ENCODE peak calls at places on chromosomes 16 and 17, in five cellular contexts. One of them, this sample, is unnamed.

GRCh38 chr17:75238684-75239191 is 22.7 kb downstream of the GGA3 start:
- DNase-seq in CD8-positive, alpha-beta memory T cell: peak
- DNase-seq in T-cell: peak
- DNase-seq in AG10803: peak
- DNase-seq in NCI-H345: peak
- DNase-seq in this sample: peak

GRCh38 chr17:61410555-61411089 is 11.0 kb downstream of the TBX2 start:
- DNase-seq in CD8-positive, alpha-beta memory T cell: peak
- DNase-seq in T-cell: peak
- DNase-seq in AG10803: peak
- DNase-seq in NCI-H345: no peak
- DNase-seq in this sample: peak

GRCh38 chr17:14332331-14332730 is 31.4 kb downstream of the HS3ST3B1 start:
- DNase-seq in CD8-positive, alpha-beta memory T cell: no peak
- DNase-seq in T-cell: no peak
- DNase-seq in AG10803: no peak
- DNase-seq in NCI-H345: no peak
- DNase-seq in this sample: no peak

GRCh38 chr17:78117027-78117981 is 11.3 kb downstream of the TMC6 start:
- DNase-seq in CD8-positive, alpha-beta memory T cell: peak
- DNase-seq in T-cell: no peak
- DNase-seq in AG10803: no peak
- DNase-seq in NCI-H345: peak
- DNase-seq in this sample: no peak

GRCh38 chr17:31390748-31391495 is 553 bp upstream of the RAB11FIP4 start:
- DNase-seq in CD8-positive, alpha-beta memory T cell: no peak
- DNase-seq in T-cell: no peak
- DNase-seq in AG10803: no peak
- DNase-seq in NCI-H345: no peak
- DNase-seq in this sample: no peak

GRCh38 chr17:64974750-64975317 is 55.6 kb upstream of the LRRC37A3 start:
- DNase-seq in CD8-positive, alpha-beta memory T cell: no peak
- DNase-seq in T-cell: no peak
- DNase-seq in AG10803: no peak
- DNase-seq in NCI-H345: no peak
- DNase-seq in this sample: no peak

GRCh38 chr17:72426321-72426720 is 305.5 kb downstream of the SOX9 start:
- DNase-seq in CD8-positive, alpha-beta memory T cell: no peak
- DNase-seq in T-cell: no peak
- DNase-seq in AG10803: no peak
- DNase-seq in NCI-H345: no peak
- DNase-seq in this sample: no peak

GRCh38 chr16:72961115-72961832 is 86.7 kb downstream of the ZFHX3 start:
- DNase-seq in CD8-positive, alpha-beta memory T cell: no peak
- DNase-seq in T-cell: no peak
- DNase-seq in AG10803: no peak
- DNase-seq in NCI-H345: peak
- DNase-seq in this sample: no peak

GRCh38 chr16:4653981-4654380 is 29.4 kb downstream of the MGRN1 start:
- DNase-seq in CD8-positive, alpha-beta memory T cell: no peak
- DNase-seq in T-cell: no peak
- DNase-seq in AG10803: no peak
- DNase-seq in NCI-H345: no peak
- DNase-seq in this sample: no peak

GRCh38 chr17:73368085-73368631 is 56.4 kb upstream of the CDC42EP4 start:
- DNase-seq in CD8-positive, alpha-beta memory T cell: no peak
- DNase-seq in T-cell: no peak
- DNase-seq in AG10803: no peak
- DNase-seq in NCI-H345: no peak
- DNase-seq in this sample: no peak

GRCh38 chr17:78774956-78775571 is 7.0 kb downstream of the CYTH1 start:
- DNase-seq in CD8-positive, alpha-beta memory T cell: peak
- DNase-seq in T-cell: peak
- DNase-seq in AG10803: no peak
- DNase-seq in NCI-H345: no peak
- DNase-seq in this sample: peak

GRCh38 chr16:89116341-89117238 is 22.9 kb downstream of the ACSF3 start:
- DNase-seq in CD8-positive, alpha-beta memory T cell: no peak
- DNase-seq in T-cell: no peak
- DNase-seq in AG10803: no peak
- DNase-seq in NCI-H345: no peak
- DNase-seq in this sample: no peak

GRCh38 chr16:2235695-2236361 is 416 bp upstream of the DNASE1L2 start:
- DNase-seq in CD8-positive, alpha-beta memory T cell: no peak
- DNase-seq in T-cell: no peak
- DNase-seq in AG10803: no peak
- DNase-seq in NCI-H345: no peak
- DNase-seq in this sample: no peak

GRCh38 chr16:30647274-30647571 is 3.5 kb upstream of the PRR14 start:
- DNase-seq in CD8-positive, alpha-beta memory T cell: no peak
- DNase-seq in T-cell: no peak
- DNase-seq in AG10803: no peak
- DNase-seq in NCI-H345: no peak
- DNase-seq in this sample: no peak

GRCh38 chr16:56451753-56452689 is 667 bp downstream of the OGFOD1 start:
- DNase-seq in CD8-positive, alpha-beta memory T cell: no peak
- DNase-seq in T-cell: no peak
- DNase-seq in AG10803: peak
- DNase-seq in NCI-H345: no peak
- DNase-seq in this sample: no peak

GRCh38 chr17:10316986-10317834 is 55.6 kb downstream of the MYH13 start:
- DNase-seq in CD8-positive, alpha-beta memory T cell: no peak
- DNase-seq in T-cell: peak
- DNase-seq in AG10803: peak
- DNase-seq in NCI-H345: no peak
- DNase-seq in this sample: no peak

GRCh38 chr17:65402513-65403086 is 158.8 kb downstream of the AXIN2 start:
- DNase-seq in CD8-positive, alpha-beta memory T cell: no peak
- DNase-seq in T-cell: no peak
- DNase-seq in AG10803: no peak
- DNase-seq in NCI-H345: no peak
- DNase-seq in this sample: no peak

GRCh38 chr17:299546-299945 is 53.1 kb downstream of the RPH3AL start:
- DNase-seq in CD8-positive, alpha-beta memory T cell: peak
- DNase-seq in T-cell: no peak
- DNase-seq in AG10803: no peak
- DNase-seq in NCI-H345: no peak
- DNase-seq in this sample: no peak

GRCh38 chr17:15918661-15919259 is 26.2 kb upstream of the ADORA2B start:
- DNase-seq in CD8-positive, alpha-beta memory T cell: no peak
- DNase-seq in T-cell: no peak
- DNase-seq in AG10803: peak
- DNase-seq in NCI-H345: no peak
- DNase-seq in this sample: no peak

GRCh38 chr16:54287018-54287757 is 601 bp upstream of the IRX3 start:
- DNase-seq in CD8-positive, alpha-beta memory T cell: no peak
- DNase-seq in T-cell: no peak
- DNase-seq in AG10803: peak
- DNase-seq in NCI-H345: no peak
- DNase-seq in this sample: no peak

GRCh38 chr17:27807567-27808470 is 7.5 kb upstream of the NOS2 start:
- DNase-seq in CD8-positive, alpha-beta memory T cell: peak
- DNase-seq in T-cell: peak
- DNase-seq in AG10803: no peak
- DNase-seq in NCI-H345: peak
- DNase-seq in this sample: peak

GRCh38 chr16:80418772-80419355 is 121.9 kb upstream of the DYNLRB2 start:
- DNase-seq in CD8-positive, alpha-beta memory T cell: no peak
- DNase-seq in T-cell: no peak
- DNase-seq in AG10803: no peak
- DNase-seq in NCI-H345: no peak
- DNase-seq in this sample: no peak

GRCh38 chr17:81576621-81577277 is 24.6 kb upstream of the FAAP100 start:
- DNase-seq in CD8-positive, alpha-beta memory T cell: no peak
- DNase-seq in T-cell: no peak
- DNase-seq in AG10803: peak
- DNase-seq in NCI-H345: no peak
- DNase-seq in this sample: no peak

GRCh38 chr17:33901085-33901484 is 354.0 kb upstream of the CCL2 start:
- DNase-seq in CD8-positive, alpha-beta memory T cell: no peak
- DNase-seq in T-cell: no peak
- DNase-seq in AG10803: no peak
- DNase-seq in NCI-H345: no peak
- DNase-seq in this sample: no peak

GRCh38 chr17:32007463-32008298 is 498 bp downstream of the LRRC37B start:
- DNase-seq in CD8-positive, alpha-beta memory T cell: peak
- DNase-seq in T-cell: peak
- DNase-seq in AG10803: no peak
- DNase-seq in NCI-H345: peak
- DNase-seq in this sample: peak

GRCh38 chr16:67847064-67847861 is at the start of gene CENPT:
- DNase-seq in CD8-positive, alpha-beta memory T cell: no peak
- DNase-seq in T-cell: no peak
- DNase-seq in AG10803: peak
- DNase-seq in NCI-H345: peak
- DNase-seq in this sample: no peak

GRCh38 chr17:40980594-40980993 is 3.5 kb downstream of the KRT40 start:
- DNase-seq in CD8-positive, alpha-beta memory T cell: no peak
- DNase-seq in T-cell: no peak
- DNase-seq in AG10803: peak
- DNase-seq in NCI-H345: no peak
- DNase-seq in this sample: no peak

GRCh38 chr16:79639576-79640311 is 39.2 kb upstream of the MAF start:
- DNase-seq in CD8-positive, alpha-beta memory T cell: no peak
- DNase-seq in T-cell: no peak
- DNase-seq in AG10803: no peak
- DNase-seq in NCI-H345: no peak
- DNase-seq in this sample: peak

GRCh38 chr16:80346160-80346632 is 194.6 kb upstream of the DYNLRB2 start:
- DNase-seq in CD8-positive, alpha-beta memory T cell: no peak
- DNase-seq in T-cell: no peak
- DNase-seq in AG10803: peak
- DNase-seq in NCI-H345: no peak
- DNase-seq in this sample: no peak

GRCh38 chr17:16443390-16444257 is 28.3 kb downstream of the TRPV2 start:
- DNase-seq in CD8-positive, alpha-beta memory T cell: no peak
- DNase-seq in T-cell: no peak
- DNase-seq in AG10803: no peak
- DNase-seq in NCI-H345: no peak
- DNase-seq in this sample: no peak

GRCh38 chr16:31215287-31216115 is 1.4 kb downstream of the PYDC1 start:
- DNase-seq in CD8-positive, alpha-beta memory T cell: no peak
- DNase-seq in T-cell: no peak
- DNase-seq in AG10803: peak
- DNase-seq in NCI-H345: peak
- DNase-seq in this sample: no peak